ENCODE peak calls at places on chromosomes 3 and 15, in seven cellular contexts. M is sigmoid colon, E is H1, Y is transverse colon, D is suprapubic skin, U is ovary, W is stomach. V is an unnamed sample. For H3K36me3, the result is how much of the 10 kb centered on the place peaks cover.

GRCh38 chr3:53382106-53382505 is 34.8 kb upstream of the DCP1A start:
- DNase-seq in E (no peak), W (no peak), U (no peak), D (no peak), M (no peak), Y (no peak), V (no peak)

GRCh38 chr15:74631935-74632560 is 16.4 kb downstream of the CLK3 start:
- DNase-seq in U (no peak), Y (peak), M (no peak), D (no peak), E (peak), W (peak), V (peak)

GRCh38 chr15:61856295-61856694 is 204.0 kb downstream of the VPS13C start:
- DNase-seq in Y (no peak), M (no peak), E (no peak), U (no peak), D (no peak), W (no peak), V (no peak)

GRCh38 chr15:89221543-89221942 is at the start of gene RLBP1:
- DNase-seq in D (no peak), E (no peak), M (no peak), Y (no peak), U (no peak), W (no peak), V (no peak)

GRCh38 chr3:121769246-121769645 is 19.7 kb upstream of the GOLGB1 start:
- DNase-seq in M (no peak), E (no peak), W (no peak), U (no peak), Y (no peak), D (no peak), V (no peak)

GRCh38 chr3:138281561-138281960 is 48.1 kb downstream of the NME9 start:
- DNase-seq in M (no peak), W (no peak), D (no peak), Y (no peak), U (no peak), E (no peak), V (no peak)

GRCh38 chr15:101454365-101454764 is 35.1 kb downstream of the PCSK6 start:
- DNase-seq in U (no peak), M (no peak), E (no peak), W (no peak), D (no peak), Y (no peak), V (no peak)

GRCh38 chr3:35849963-35850362 is 210.6 kb downstream of the ARPP21 start:
- DNase-seq in D (no peak), U (no peak), W (no peak), Y (no peak), M (no peak), E (no peak), V (no peak)

GRCh38 chr3:23999012-23999641 is 54.0 kb downstream of the NR1D2 start:
- DNase-seq in Y (peak), W (peak), D (peak), M (peak), U (peak), E (peak), V (peak)

GRCh38 chr15:70833897-70834765 is 19.8 kb downstream of the LARP6 start:
- DNase-seq in W (no peak), D (no peak), Y (no peak), U (no peak), M (no peak), E (no peak), V (no peak)
- H3K36me3 ChIP-seq in W (under half), D (under half), Y (under half), U (under half), M (under half), E (under half), V (under half)

GRCh38 chr3:3065876-3066275 is 44.3 kb downstream of the IL5RA start:
- DNase-seq in E (no peak), W (no peak), Y (no peak), U (no peak), D (no peak), M (no peak), V (no peak)

GRCh38 chr3:3068358-3068881 is 41.8 kb downstream of the IL5RA start:
- DNase-seq in Y (no peak), E (no peak), D (no peak), U (no peak), W (no peak), M (no peak), V (no peak)

GRCh38 chr3:3069723-3070122 is 40.5 kb downstream of the IL5RA start:
- DNase-seq in U (no peak), W (no peak), D (no peak), Y (no peak), M (no peak), E (no peak), V (no peak)

GRCh38 chr3:3066378-3066777 is 43.8 kb downstream of the IL5RA start:
- DNase-seq in M (no peak), E (no peak), W (no peak), Y (no peak), D (no peak), U (no peak), V (no peak)

DNA sequence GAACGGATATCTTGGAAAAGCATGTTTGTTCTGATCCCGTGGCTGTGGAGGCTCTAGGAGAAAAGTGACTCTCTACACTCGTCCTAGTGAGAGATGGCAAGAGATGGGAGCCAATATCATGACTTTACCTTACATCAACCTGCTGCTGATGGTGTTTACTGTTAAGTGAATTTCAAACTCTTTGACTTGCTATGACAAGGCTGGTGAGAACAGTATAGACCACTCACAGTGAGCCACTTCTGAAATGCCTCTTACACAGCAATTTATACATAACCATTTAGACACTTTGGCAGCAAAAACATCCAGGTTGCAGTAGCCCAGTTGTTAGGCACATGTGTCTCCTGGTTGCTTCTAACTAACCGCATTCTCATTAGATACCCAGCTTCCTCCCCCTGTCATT is 43.3 kb downstream of the IL5RA start:
- DNase-seq in Y (no peak), U (no peak), W (no peak), E (no peak), D (no peak), M (no peak), V (no peak)
- TF ChIP-seq EP300 in Y (no peak), U (no peak), W (no peak), E (no peak), D (no peak), M (no peak), V (no peak)

DNA sequence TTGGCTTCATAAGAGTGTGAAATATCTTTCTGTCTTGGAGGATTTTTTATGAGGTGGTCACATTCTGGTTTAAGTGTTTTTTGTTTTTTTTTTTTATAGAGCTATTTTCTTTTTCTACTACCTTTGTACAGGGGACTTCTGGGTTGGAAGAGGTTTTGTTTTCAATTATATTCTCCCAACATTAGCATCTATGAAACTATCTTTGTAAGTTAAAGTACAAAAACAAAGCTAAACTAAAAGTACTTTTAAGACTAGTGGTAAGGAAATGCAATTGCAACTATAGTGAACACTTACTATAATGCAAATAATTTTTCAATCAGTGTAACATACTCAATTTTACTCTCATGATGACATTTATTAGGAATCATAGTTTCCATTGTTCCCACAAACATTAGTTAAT is 688.2 kb downstream of the SI start:
- DNase-seq in E (no peak), W (no peak), M (no peak), Y (no peak), U (no peak), D (no peak), V (no peak)
- TF ChIP-seq CTCF in E (no peak), W (no peak), M (no peak), Y (peak), U (no peak), D (no peak), V (no peak)

GRCh38 chr15:65893060-65893459 is 23.8 kb downstream of the RAB11A start:
- DNase-seq in U (no peak), D (no peak), W (no peak), M (no peak), Y (no peak), E (no peak), V (no peak)
- H3K36me3 ChIP-seq in U (under half), D (under half), W (half or more), M (under half), Y (under half), E (under half), V (under half)

DNA sequence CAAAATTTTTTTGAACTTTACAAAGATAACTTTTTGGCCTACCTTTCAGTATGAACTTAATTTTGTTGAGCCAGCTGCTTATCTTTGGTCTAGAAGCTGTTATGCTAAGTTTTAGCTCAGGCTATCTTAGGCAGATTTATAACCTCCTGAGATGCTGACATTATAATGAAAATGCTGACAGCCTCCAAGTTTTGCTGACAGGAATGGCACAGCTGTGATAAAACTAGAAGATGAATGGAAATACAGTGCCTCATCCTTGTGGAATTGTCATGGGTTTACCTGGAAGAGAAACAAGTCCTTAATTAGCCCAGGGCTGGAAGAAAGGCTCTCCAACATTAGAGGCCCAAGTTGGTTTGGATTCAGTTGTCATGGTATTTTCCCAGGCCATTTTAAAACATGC is 123.3 kb downstream of the OXSM start:
- DNase-seq in M (no peak), E (no peak), U (no peak), Y (no peak), W (no peak), D (no peak), V (no peak)
- TF ChIP-seq EP300 in M (no peak), E (no peak), U (no peak), Y (no peak), W (no peak), D (no peak), V (no peak)

V was measured in tibial nerve.